ENCODE peak calls at places on chromosomes 4 and X, in five cellular contexts. J is A549; G is effector memory CD8-positive, alpha-beta T cell; P is uterus; R is neural crest cell. O is an unnamed sample.

GRCh38 chr4:47383829-47384427 is 79.6 kb downstream of the COMMD8 start:
- DNase-seq in J (peak), R (no peak), G (no peak), P (no peak), O (no peak)

GRCh38 chr4:76233534-76233933 is 18.0 kb upstream of the FAM47E start:
- DNase-seq in R (no peak), G (no peak), P (no peak), J (no peak), O (no peak)

GRCh38 chr4:1406946-1407656 is 859 bp upstream of the NKX1-1 start:
- DNase-seq in P (no peak), G (no peak), J (no peak), R (no peak), O (no peak)

GRCh38 chr4:152537881-152538280 is 2.0 kb upstream of the FBXW7 start:
- DNase-seq in R (no peak), J (no peak), P (no peak), G (no peak), O (no peak)

GRCh38 chr4:169254546-169254983 is 16.2 kb downstream of the SH3RF1 start:
- DNase-seq in J (no peak), G (no peak), R (no peak), P (no peak), O (peak)

GRCh38 chrX:150902434-150903109 is 4.1 kb upstream of the CD99L2 start:
- DNase-seq in J (no peak), G (no peak), P (no peak), R (no peak), O (no peak)

GRCh38 chr4:7772708-7773385 is 166.8 kb downstream of the AFAP1 start:
- DNase-seq in P (peak), J (no peak), R (no peak), G (no peak), O (no peak)

GRCh38 chrX:19670854-19671620 is 155.7 kb upstream of the MAP3K15 start:
- DNase-seq in G (no peak), P (peak), R (no peak), J (peak), O (peak)

GRCh38 chrX:39957816-39958561 is 139.8 kb downstream of the BCOR start:
- DNase-seq in R (no peak), P (no peak), G (no peak), J (no peak), O (no peak)

GRCh38 chr4:67084801-67085200 is 460.5 kb downstream of the CENPC start:
- DNase-seq in R (no peak), P (no peak), G (no peak), J (no peak), O (no peak)

GRCh38 chr4:8157496-8157895 is 1.1 kb downstream of the ABLIM2 start:
- DNase-seq in R (no peak), P (peak), G (no peak), J (no peak), O (no peak)

GRCh38 chrX:20269848-20270556 is 3.3 kb upstream of the RPS6KA3 start:
- DNase-seq in J (no peak), G (no peak), P (no peak), R (no peak), O (no peak)

GRCh38 chr4:83152771-83153170 is 38.2 kb upstream of the PLAC8 start:
- DNase-seq in G (no peak), J (no peak), R (no peak), P (no peak), O (no peak)

GRCh38 chr4:55291227-55291629 is 54.8 kb upstream of the SRD5A3 start:
- DNase-seq in G (no peak), R (no peak), J (no peak), P (peak), O (no peak)

GRCh38 chr4:102869569-102870227 is 906 bp downstream of the CISD2 start:
- DNase-seq in P (no peak), R (no peak), G (no peak), J (no peak), O (no peak)

GRCh38 chr4:163482197-163482596 is 8.6 kb upstream of the TKTL2 start:
- DNase-seq in J (no peak), R (no peak), G (no peak), P (no peak), O (no peak)

GRCh38 chr4:24604558-24605214 is 20.3 kb upstream of the DHX15 start:
- DNase-seq in P (no peak), R (no peak), J (no peak), G (no peak), O (no peak)

GRCh38 chrX:11381464-11381863 is 88.3 kb downstream of the AMELX start:
- DNase-seq in J (peak), P (no peak), R (peak), G (no peak), O (no peak)

GRCh38 chr4:111854494-111855087 is 290.7 kb upstream of the FAM241A start:
- DNase-seq in J (peak), P (no peak), G (no peak), R (peak), O (no peak)

GRCh38 chrX:82648062-82648461 is 860.0 kb upstream of the POU3F4 start:
- DNase-seq in P (no peak), G (no peak), J (no peak), R (no peak), O (no peak)

GRCh38 chr4:108166038-108166437 is 2.7 kb downstream of the LEF1 start:
- DNase-seq in P (no peak), R (no peak), G (no peak), J (no peak), O (no peak)

GRCh38 chr4:23401572-23401971 is 488.3 kb downstream of the PPARGC1A start:
- DNase-seq in P (no peak), R (no peak), G (no peak), J (no peak), O (no peak)

GRCh38 chrX:153886915-153887314 is 942 bp upstream of the L1CAM start:
- DNase-seq in J (no peak), R (no peak), G (no peak), P (no peak), O (no peak)

GRCh38 chr4:13627185-13627605 is 330 bp downstream of the BOD1L1 start:
- DNase-seq in G (no peak), R (no peak), J (no peak), P (no peak), O (no peak)

GRCh38 chrX:13646154-13646549 is 6.8 kb upstream of the TCEANC start:
- DNase-seq in R (peak), G (peak), P (peak), J (peak), O (peak)

GRCh38 chrX:148871422-148872152 is 371.2 kb downstream of the AFF2 start:
- DNase-seq in J (no peak), G (no peak), P (no peak), R (no peak), O (peak)

GRCh38 chrX:68945603-68946228 is 116.9 kb downstream of the EFNB1 start:
- DNase-seq in G (no peak), P (no peak), J (no peak), R (peak), O (no peak)

O was measured in SJSA1.